ENCODE peak calls at places on chromosome 10, in five cellular contexts. E, F, Q, H and S are unnamed samples.

GRCh38 chr10:44357141-44357540 is 27.8 kb downstream of the CXCL12 start:
- DNase-seq in E (no peak), Q (no peak), F (no peak), H (no peak), S (no peak)

GRCh38 chr10:44935201-44935960 is 24.2 kb upstream of the RASSF4 start:
- DNase-seq in Q (peak; percentile 38), F (no peak), H (no peak), E (peak; percentile 29), S (no peak)

GRCh38 chr10:46263831-46264268 is 22.9 kb upstream of the ANTXRL start:
- DNase-seq in H (peak; percentile 61), F (no peak), E (peak; percentile 43), Q (no peak), S (no peak)

GRCh38 chr10:8049151-8049873 is 5.2 kb upstream of the GATA3 start:
- DNase-seq in H (no peak), E (peak; percentile 73), Q (no peak), F (no peak), S (no peak)

GRCh38 chr10:104707602-104708160 is 66.6 kb downstream of the SORCS3 start:
- DNase-seq in E (no peak), H (no peak), F (no peak), Q (no peak), S (no peak)

GRCh38 chr10:10431422-10432066 is 586.1 kb upstream of the CELF2 start:
- DNase-seq in Q (no peak), E (no peak), F (no peak), H (no peak), S (no peak)

GRCh38 chr10:45471531-45472310 is 97.7 kb downstream of the ALOX5 start:
- DNase-seq in F (no peak), H (no peak), Q (peak; percentile 60), E (peak; percentile 54), S (no peak)

GRCh38 chr10:3400368-3400767 is 227.8 kb upstream of the PITRM1 start:
- DNase-seq in F (no peak), E (no peak), Q (peak; percentile 87), H (no peak), S (no peak)

GRCh38 chr10:1142596-1142995 is 86.4 kb downstream of the WDR37 start:
- DNase-seq in F (no peak), E (peak; percentile 45), Q (no peak), H (no peak), S (no peak)

GRCh38 chr10:7826971-7827370 is 8.7 kb downstream of the TAF3 start:
- DNase-seq in F (no peak), H (no peak), Q (no peak), E (no peak), S (no peak)

GRCh38 chr10:64731016-64731415 is 1209.8 kb downstream of the REEP3 start:
- DNase-seq in H (no peak), F (no peak), Q (no peak), E (no peak), S (no peak)

GRCh38 chr10:35481421-35481820 is 123.7 kb upstream of the GJD4 start:
- DNase-seq in F (no peak), Q (no peak), E (no peak), H (no peak), S (no peak)

GRCh38 chr10:8183241-8183704 is 128.8 kb downstream of the GATA3 start:
- DNase-seq in H (no peak), E (no peak), F (no peak), Q (no peak), S (no peak)

GRCh38 chr10:6176691-6177231 is 26.0 kb upstream of the PFKFB3 start:
- DNase-seq in Q (no peak), H (no peak), F (no peak), E (no peak), S (no peak)

GRCh38 chr10:131726460-131726861 is 174.3 kb upstream of the PPP2R2D start:
- DNase-seq in F (no peak), E (no peak), Q (no peak), H (no peak), S (peak; percentile 32)

GRCh38 chr10:88186335-88186734 is 322.9 kb downstream of the PTEN start:
- DNase-seq in E (no peak), F (no peak), Q (no peak), H (no peak), S (no peak)

GRCh38 chr10:101780187-101780817 is 2.9 kb downstream of the NPM3 start:
- DNase-seq in H (no peak), Q (no peak), E (no peak), F (no peak), S (no peak)

GRCh38 chr10:52858722-52859121 is 86.1 kb upstream of the MBL2 start:
- DNase-seq in F (no peak), H (no peak), Q (no peak), E (no peak), S (no peak)

DNA sequence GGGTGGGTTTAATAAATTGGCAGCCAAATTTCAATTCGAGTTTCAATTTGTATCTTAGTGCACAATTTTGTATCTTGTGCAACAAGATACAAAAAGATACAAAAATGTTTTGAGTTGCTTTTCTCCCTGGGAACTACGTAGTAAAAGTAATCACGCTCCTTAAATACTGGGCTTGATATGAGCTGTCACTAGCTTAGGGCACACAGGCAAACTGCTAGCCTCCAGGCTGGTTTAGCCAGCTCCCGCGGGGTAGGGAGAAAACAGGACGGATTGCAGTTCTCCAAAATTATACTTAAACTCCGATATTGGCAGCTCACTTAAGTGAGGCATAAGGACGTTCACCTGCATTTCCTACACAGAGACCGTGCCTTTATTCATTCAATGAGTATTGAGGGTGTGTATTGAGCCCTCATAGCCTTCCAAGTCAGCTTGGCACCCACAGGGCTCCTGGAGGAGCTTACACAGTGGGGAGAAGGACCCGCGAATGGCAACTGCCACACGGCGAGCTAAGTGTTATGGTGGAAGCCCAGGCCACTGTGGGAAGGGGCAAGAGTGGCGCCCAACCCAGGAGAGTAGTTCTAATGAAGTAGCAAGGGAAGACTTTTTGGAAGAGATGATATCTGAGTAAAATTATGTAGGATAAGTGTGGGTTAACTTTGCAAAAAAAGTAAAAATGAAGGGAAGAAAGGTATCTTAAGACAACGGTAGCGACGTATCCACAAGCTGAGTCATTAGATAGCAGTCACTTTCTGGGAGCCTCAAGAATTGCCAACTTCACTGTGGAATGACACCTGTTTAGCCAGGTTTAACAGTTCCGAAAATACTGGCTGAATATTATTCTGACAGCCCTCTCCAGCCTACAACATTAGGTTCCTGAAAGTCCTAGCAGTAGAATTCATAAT is 1.6 kb upstream of the EPC1 start:
- DNase-seq in F (no peak), H (no peak), Q (no peak), E (no peak), S (no peak)
- H3K4me1 ChIP-seq in F (peaks cover 52% of the 10 kb centered on the region), H (peaks cover 69% of the 10 kb centered on the region), Q (peaks cover 28% of the 10 kb centered on the region), E (no peaks in the 10 kb centered on the region), S (no peaks in the 10 kb centered on the region)

DNA sequence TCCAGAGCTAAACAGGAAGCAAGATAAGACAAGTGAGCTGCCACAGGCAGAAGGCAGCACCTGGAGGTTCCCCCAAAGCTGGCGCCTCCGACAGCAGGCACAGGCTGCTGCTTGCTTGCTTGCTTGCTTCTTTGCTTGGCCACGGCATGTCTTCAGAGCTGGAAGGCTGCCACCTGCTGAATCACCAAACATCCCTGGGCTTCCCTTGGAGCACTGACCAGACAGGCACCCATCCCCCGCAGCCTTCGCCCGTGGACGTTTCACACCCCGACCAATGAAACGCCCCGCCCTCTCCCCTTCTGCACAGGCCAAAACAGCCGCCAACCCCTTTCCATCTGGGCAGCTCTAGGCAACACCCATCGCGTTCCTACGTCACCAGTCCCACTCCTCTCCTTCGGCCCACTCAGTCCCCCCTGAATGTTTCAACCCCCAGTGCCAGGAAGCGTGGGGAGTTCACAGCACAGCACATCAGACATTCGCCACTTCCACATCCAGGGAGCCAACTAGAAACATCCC is 1.7 kb downstream of the SGMS1 start:
- DNase-seq in Q (peak; percentile 94), E (peak; percentile 59), F (peak; percentile 95), H (no peak), S (peak; percentile 99)
- TF ChIP-seq POLR2AphosphoS5 in Q (peak; percentile 46), E (no peak), F (peak; percentile 57), H (peak; percentile 80), S (peak; percentile 83)

DNA sequence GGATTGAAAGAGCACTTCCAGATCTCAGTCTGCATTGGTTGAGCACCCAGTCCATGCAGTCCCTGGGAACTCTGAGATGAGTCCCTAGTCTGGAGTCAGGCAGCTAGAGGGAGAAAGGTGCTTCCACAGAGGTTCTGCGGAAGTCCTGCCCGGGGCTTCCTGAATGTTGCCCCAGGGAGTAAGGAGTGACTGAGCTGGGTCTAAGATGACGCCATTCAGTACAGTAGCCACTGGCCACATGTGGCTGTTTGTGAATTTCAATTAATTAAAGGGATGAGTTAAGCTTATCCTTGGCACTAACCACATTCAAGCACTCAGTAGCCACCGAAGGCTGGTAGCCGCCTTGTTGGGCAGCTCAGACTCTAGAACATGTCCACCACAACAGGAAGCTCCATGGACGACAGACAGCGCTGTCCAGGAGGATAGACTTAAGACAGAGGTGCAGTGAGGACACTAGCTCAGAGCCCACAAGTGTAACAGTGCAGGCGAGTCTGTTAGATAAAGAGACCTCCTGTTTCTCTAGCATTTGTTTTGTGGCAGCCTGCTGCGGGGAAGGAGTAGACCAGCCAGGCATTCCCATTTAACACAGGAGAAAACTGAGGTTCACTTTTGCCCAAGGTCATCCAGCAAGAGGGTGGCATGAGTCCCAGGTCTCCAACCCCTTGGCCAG is 101.6 kb upstream of the PPIF start:
- DNase-seq in H (no peak), F (no peak), Q (peak; percentile 27), E (no peak), S (no peak)
- H3K4me3 ChIP-seq in H (peak overlapping the region; percentile 15), F (no peak overlapping the region), Q (no peak overlapping the region), E (no peak overlapping the region), S (no peak overlapping the region)

GRCh38 chr10:115937756-115938032 is 335.3 kb downstream of the GFRA1 start:
- DNase-seq in E (no peak), F (no peak), H (no peak), Q (no peak), S (no peak)

GRCh38 chr10:115942106-115942505 is 330.9 kb downstream of the GFRA1 start:
- DNase-seq in Q (peak; percentile 61), E (no peak), H (no peak), F (no peak), S (no peak)

GRCh38 chr10:115936926-115937755 is 335.9 kb downstream of the GFRA1 start:
- DNase-seq in Q (peak; percentile 21), F (no peak), H (no peak), E (no peak), S (no peak)

GRCh38 chr10:115941247-115941840 is 331.7 kb downstream of the GFRA1 start:
- DNase-seq in F (no peak), E (no peak), Q (peak; percentile 66), H (no peak), S (no peak)

DNA sequence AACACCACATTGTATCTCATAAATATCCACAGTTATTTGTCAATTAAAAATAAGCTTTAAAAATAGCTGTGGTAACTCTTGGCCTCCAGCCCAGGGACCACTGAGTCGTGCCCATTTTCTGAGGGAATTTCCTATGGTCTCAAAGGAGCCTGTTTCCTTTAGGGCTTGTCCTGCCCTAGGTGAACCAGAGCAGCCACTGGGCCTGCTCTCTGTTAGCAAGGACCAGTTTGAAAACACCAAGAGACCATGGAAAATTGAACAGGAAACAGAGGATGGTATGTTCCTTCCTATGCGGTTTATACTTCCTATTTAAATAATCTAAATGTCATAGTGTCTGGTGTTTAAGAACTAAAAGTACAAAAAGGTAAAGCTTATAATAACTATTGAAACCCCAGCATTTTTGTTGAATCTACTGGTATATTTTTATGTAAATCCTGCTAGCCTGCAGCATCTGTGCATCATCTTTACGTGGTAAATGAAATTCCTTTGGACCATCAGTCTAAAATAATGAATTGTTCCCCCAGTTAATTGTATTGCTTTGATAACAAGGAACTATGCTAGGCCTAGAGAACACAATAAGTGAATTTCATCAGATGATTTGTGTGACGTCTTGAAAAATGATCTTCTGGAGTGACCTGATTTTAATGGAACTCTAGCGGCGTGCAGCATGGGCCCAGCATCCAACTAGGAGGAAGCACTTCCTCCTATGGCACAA is 333.7 kb downstream of the GFRA1 start:
- DNase-seq in Q (no peak), E (no peak), H (no peak), F (no peak), S (no peak)
- H3K4me1 ChIP-seq in Q (peaks cover 49% of the 10 kb centered on the region), E (no peaks in the 10 kb centered on the region), H (no peaks in the 10 kb centered on the region), F (no peaks in the 10 kb centered on the region), S (no peaks in the 10 kb centered on the region)